ENCODE peak calls at places on chromosomes 16 and 17, in five cellular contexts. R is H1, J is A549, A is HepG2, Y is K562. I is an unnamed sample.

GRCh38 chr17:77271421-77271820 is 130.7 kb downstream of the SEC14L1 start:
- DNase-seq in R (no peak), Y (no peak), A (no peak), J (no peak), I (no peak)

GRCh38 chr16:10564591-10564990 is 15.8 kb downstream of the EMP2 start:
- DNase-seq in J (no peak), R (no peak), Y (no peak), A (no peak), I (no peak)

GRCh38 chr16:3158014-3158497 is 23.2 kb downstream of the ZNF213 start:
- DNase-seq in A (no peak), R (no peak), J (no peak), Y (no peak), I (no peak)

GRCh38 chr17:32813021-32813420 is 63.9 kb downstream of the MYO1D start:
- DNase-seq in A (no peak), R (no peak), J (no peak), Y (no peak), I (no peak)

GRCh38 chr17:67557921-67558320 is 159.8 kb upstream of the NOL11 start:
- DNase-seq in Y (no peak), R (no peak), J (no peak), A (no peak), I (peak; percentile 25)

GRCh38 chr16:26547681-26548080 is 519.0 kb upstream of the C16orf82 start:
- DNase-seq in J (no peak), Y (no peak), R (no peak), A (no peak), I (no peak)

GRCh38 chr17:27891841-27892240 is 1.3 kb downstream of the LYRM9 start:
- DNase-seq in A (no peak), Y (no peak), R (no peak), J (no peak), I (no peak)

GRCh38 chr16:709651-710499 is 4.3 kb upstream of the FBXL16 start:
- DNase-seq in R (no peak), Y (peak; percentile 76), A (no peak), J (peak; percentile 83), I (peak; percentile 88)

GRCh38 chr16:88639231-88640038 is 1.1 kb downstream of the IL17C start:
- DNase-seq in J (no peak), R (no peak), Y (peak; percentile 60), A (no peak), I (no peak)

GRCh38 chr16:30361180-30361579 is 6.1 kb upstream of the CD2BP2 start:
- DNase-seq in J (no peak), A (no peak), Y (no peak), R (no peak), I (no peak)

GRCh38 chr17:73798111-73798748 is 154.0 kb upstream of the SDK2 start:
- DNase-seq in J (peak; percentile 100), A (peak; percentile 100), Y (no peak), R (no peak), I (peak; percentile 45)

GRCh38 chr16:61909074-61909473 is 127.2 kb downstream of the CDH8 start:
- DNase-seq in J (no peak), Y (no peak), A (no peak), R (no peak), I (no peak)

GRCh38 chr17:56310780-56311179 is 157.5 kb downstream of the ANKFN1 start:
- DNase-seq in Y (no peak), A (no peak), R (no peak), J (no peak), I (no peak)

GRCh38 chr17:80029235-80029974 is 6.3 kb downstream of the TBC1D16 start:
- DNase-seq in J (no peak), R (no peak), Y (no peak), A (no peak), I (peak; percentile 74)

GRCh38 chr16:19888834-19889233 is 4.2 kb upstream of the GPRC5B start:
- DNase-seq in A (no peak), J (no peak), Y (no peak), R (no peak), I (no peak)

GRCh38 chr17:77828749-77829539 is 129.6 kb upstream of the TNRC6C start:
- DNase-seq in J (no peak), Y (no peak), R (no peak), A (no peak), I (no peak)

GRCh38 chr16:24977673-24978065 is 37.5 kb downstream of the ARHGAP17 start:
- DNase-seq in A (peak; percentile 36), J (peak; percentile 27), R (no peak), Y (no peak), I (peak; percentile 83)

GRCh38 chr16:6377956-6378355 is 954.7 kb upstream of the RBFOX1 start:
- DNase-seq in Y (no peak), J (no peak), R (no peak), A (no peak), I (no peak)

GRCh38 chr17:63824362-63824761 is 2.9 kb upstream of the PSMC5 start:
- DNase-seq in J (no peak), R (no peak), A (no peak), Y (no peak), I (no peak)

DNA sequence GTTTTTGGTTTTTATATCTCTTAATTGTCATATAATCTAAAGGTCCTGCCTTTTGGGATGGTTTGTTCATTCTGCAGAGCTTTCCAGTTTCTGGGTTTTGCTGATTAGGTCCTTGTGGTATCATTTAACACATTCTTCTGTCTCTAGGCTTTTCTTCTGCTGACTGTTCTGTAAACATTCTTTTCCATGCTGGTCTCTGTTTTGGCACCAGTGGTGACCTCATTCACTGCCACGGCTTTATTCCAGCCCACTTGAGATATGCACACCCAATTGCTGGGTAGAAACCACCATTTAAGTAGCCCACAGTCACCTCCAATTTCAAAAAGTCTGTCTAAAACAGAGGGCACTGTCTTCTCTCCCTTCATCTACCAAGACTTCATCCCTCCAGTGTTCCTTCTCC is 31.1 kb upstream of the COX10 start:
- DNase-seq in A (no peak), Y (no peak), R (no peak), J (no peak), I (peak; percentile 63)
- TF ChIP-seq MAFK in A (no peak), Y (no peak), R (no peak), J (no peak), I (peak; percentile 48)

DNA sequence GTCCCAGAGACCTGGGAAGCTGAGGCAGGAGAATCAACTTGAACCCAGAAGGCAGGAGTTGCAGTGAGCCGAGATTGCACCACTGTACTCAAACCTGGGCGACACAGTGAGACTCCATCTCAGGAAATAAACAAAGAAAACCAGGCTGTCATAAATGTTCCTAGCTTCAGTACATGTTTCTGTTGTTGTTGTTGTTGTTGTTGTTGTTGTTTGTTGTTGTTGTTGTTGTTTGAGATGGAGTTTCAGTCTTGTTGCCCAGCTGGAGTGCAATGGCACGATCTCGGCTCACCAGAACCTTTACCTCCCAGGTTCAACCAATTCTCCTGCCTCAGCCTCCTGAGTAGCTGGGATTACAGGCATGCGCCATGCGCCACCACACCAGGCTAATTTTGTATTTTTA is 452.5 kb downstream of the HS3ST3B1 start:
- DNase-seq in R (no peak), J (no peak), Y (no peak), A (no peak), I (no peak)
- TF ChIP-seq MAFK in R (no peak), J (no peak), Y (no peak), A (no peak), I (no peak)

GRCh38 chr17:57867126-57867525 is 17.3 kb upstream of the MRPS23 start:
- DNase-seq in R (no peak), Y (no peak), J (no peak), A (no peak), I (no peak)

GRCh38 chr17:57870283-57870635 is 20.4 kb upstream of the MRPS23 start:
- DNase-seq in J (no peak), Y (no peak), A (no peak), R (no peak), I (peak; percentile 61)

GRCh38 chr17:57869599-57870282 is 19.9 kb upstream of the MRPS23 start:
- DNase-seq in J (peak; percentile 62), Y (no peak), R (no peak), A (no peak), I (peak; percentile 97)

GRCh38 chr17:57868007-57868774 is 18.3 kb upstream of the MRPS23 start:
- DNase-seq in J (peak; percentile 92), R (peak; percentile 58), Y (peak; percentile 49), A (peak; percentile 59), I (peak; percentile 94)

DNA sequence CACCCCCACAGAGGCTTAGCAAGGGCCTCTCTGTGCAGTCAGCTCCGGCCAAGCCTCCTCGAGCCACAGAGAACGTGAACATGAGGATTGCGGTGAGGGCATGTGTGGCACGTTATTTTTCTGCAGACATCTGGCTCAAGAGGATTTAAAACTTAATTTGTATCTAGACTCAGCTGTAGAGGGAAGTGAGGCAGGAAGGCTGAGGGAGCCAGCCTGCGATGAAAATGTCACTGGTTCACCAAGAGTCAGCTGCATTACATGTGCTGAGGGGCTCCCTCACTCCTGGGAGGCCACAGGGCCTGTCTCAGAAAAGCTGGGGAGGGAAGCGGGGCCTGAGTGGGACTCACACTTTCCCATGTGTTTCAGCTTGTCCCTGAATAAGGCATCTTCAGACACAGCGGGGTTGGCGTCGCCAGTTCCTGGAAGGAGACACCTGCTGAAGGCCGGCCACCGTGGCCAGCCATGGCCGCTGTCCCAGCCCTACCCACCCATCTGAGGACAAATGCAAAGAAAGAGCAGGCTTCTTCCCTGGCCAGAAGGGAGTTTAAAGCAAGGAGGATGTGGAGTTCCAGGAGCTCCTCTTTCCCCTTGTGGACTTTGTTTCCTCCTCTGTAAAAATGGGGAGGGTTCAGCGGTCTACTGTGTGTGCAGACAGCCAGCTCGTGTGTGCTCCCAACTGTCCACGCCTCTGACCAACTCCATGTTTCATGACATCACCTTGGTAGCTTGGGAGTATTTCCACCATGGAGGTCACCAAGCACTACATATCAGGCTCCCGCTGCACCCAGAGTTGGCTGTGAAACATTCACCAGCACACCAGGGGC is 19.1 kb upstream of the MRPS23 start:
- DNase-seq in J (no peak), A (no peak), Y (no peak), R (no peak), I (no peak)
- TF ChIP-seq MAFK in J (no peak), A (no peak), Y (no peak), R (no peak), I (no peak)

DNA sequence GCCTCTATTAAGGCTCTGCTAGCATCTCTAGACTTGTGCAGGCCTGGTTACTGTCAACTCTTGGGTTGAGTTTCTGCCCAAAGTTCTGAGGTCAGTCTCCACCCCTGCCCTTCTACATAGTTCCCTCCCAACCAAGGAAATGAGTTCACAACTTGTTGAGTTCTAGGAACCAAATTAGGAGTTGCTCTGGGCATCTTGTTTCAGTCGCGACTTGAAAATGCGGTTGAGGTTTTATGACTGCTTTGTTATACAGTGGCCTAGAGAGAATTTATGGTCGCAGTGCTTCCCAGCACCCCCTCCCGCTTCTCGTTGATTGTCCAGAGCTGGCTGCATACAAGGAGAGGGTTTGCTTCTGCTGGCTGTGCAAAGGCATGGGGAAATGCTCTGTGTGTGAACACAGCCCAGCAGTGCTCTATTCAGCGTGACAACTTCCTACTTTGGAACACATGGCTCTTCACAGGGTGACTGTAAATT is 20.2 kb downstream of the GNAO1 start:
- DNase-seq in A (no peak), Y (no peak), J (no peak), R (no peak), I (no peak)
- TF ChIP-seq MAFK in A (no peak), Y (no peak), J (no peak), R (no peak), I (no peak)

GRCh38 chr17:39928868-39929651 is 1.5 kb downstream of the LRRC3C start:
- DNase-seq in J (peak; percentile 62), R (no peak), A (no peak), Y (no peak), I (peak; percentile 96)

GRCh38 chr17:39926588-39927100 is 757 bp downstream of the ORMDL3 start:
- DNase-seq in A (peak; percentile 78), Y (peak; percentile 73), J (no peak), R (no peak), I (no peak)

GRCh38 chr17:39929657-39930407 is 2.3 kb downstream of the LRRC3C start:
- DNase-seq in J (peak; percentile 55), A (peak; percentile 62), R (no peak), Y (no peak), I (peak; percentile 82)

GRCh38 chr17:39927101-39927927 is at the start of the genes LRRC3C and ORMDL3:
- DNase-seq in J (peak; percentile 93), Y (peak; percentile 91), A (peak; percentile 94), R (peak; percentile 74), I (peak; percentile 92)

GRCh38 chr17:39927928-39928867 is 666 bp downstream of the LRRC3C start:
- DNase-seq in A (peak; percentile 72), R (no peak), Y (peak; percentile 40), J (peak; percentile 35), I (no peak)
- TF ChIP-seq MAFK in A (no peak), R (no peak), Y (no peak), J (no peak), I (no peak)